ENCODE peak calls at places on chromosome 20, in eight cellular contexts. N is NCI-H510A treated with DMSO at 0.1 percent for 48 hours; A is DMS153; J is fibroblast of mammary gland; T is activated CD8-positive, alpha-beta T cell treated with anti-CD3 and anti-CD28 coated beads, Interleukin-2, amount 10 ng/mL, durations not matched to agents 7 days and 5 days; H is stimulated activated CD8-positive, alpha-beta memory T cell treated with anti-CD3 and anti-CD28 coated beads, Interleukin-4, amount 100 ng/mL, for 1 hour; Q is NCI-H1436; K is uterus. Y is an unnamed sample.

GRCh38 chr20:17491041-17491440 is 40.1 kb downstream of the BFSP1 start:
- DNase-seq in J (no peak), T (no peak), K (no peak), A (no peak), N (no peak), H (no peak), Q (no peak), Y (no peak)

GRCh38 chr20:19371112-19371511 is 158.7 kb downstream of the SLC24A3 start:
- DNase-seq in Q (no peak), N (no peak), T (no peak), K (no peak), J (no peak), H (no peak), A (no peak), Y (no peak)

GRCh38 chr20:61684583-61685235 is 381.0 kb downstream of the TAF4 start:
- DNase-seq in T (no peak), J (no peak), K (no peak), Q (no peak), N (no peak), A (no peak), H (no peak), Y (no peak)

GRCh38 chr20:18719426-18719825 is 94.2 kb upstream of the SCP2D1 start:
- DNase-seq in Q (no peak), T (no peak), A (no peak), N (no peak), H (no peak), J (peak), K (no peak), Y (no peak)

GRCh38 chr20:52104546-52105044 is 87.0 kb downstream of the ZFP64 start:
- DNase-seq in Q (no peak), A (no peak), J (peak), N (no peak), H (no peak), K (no peak), T (no peak), Y (no peak)

GRCh38 chr20:57361517-57361916 is 10.5 kb downstream of the RAE1 start:
- DNase-seq in T (peak), Q (no peak), J (peak), H (no peak), N (no peak), A (no peak), K (no peak), Y (no peak)

GRCh38 chr20:23078994-23079364 is 7.1 kb downstream of the CD93 start:
- DNase-seq in T (no peak), H (no peak), A (no peak), K (no peak), N (no peak), J (no peak), Q (peak), Y (no peak)

GRCh38 chr20:36312724-36313441 is 6.7 kb downstream of the DLGAP4 start:
- DNase-seq in J (no peak), N (no peak), H (no peak), A (no peak), T (no peak), K (no peak), Q (no peak), Y (no peak)

GRCh38 chr20:8005033-8005432 is 14.5 kb downstream of the TMX4 start:
- DNase-seq in T (no peak), Q (no peak), K (no peak), H (no peak), N (peak), A (peak), J (no peak), Y (no peak)